ENCODE peak calls at places on chromosomes 11 and 22, in eight cellular contexts. R is mucosa of descending colon; E is heart left ventricle; U is aorta; P is GM23338; Z is tibial nerve; N is CD4-positive, CD25-positive, alpha-beta regulatory T cell; S is transverse colon. C is an unnamed sample. For H3K4me1 and H3K36me3, the result is how much of the 10 kb centered on the place peaks cover.

GRCh38 chr11:44877908-44878459 is 72.7 kb downstream of the TP53I11 start:
- DNase-seq in U (no peak), N (no peak), S (no peak), P (peak), Z (no peak), E (no peak), R (no peak), C (no peak)

GRCh38 chr11:131924446-131925240 is 554.2 kb downstream of the NTM start:
- DNase-seq in R (no peak), N (no peak), P (no peak), E (no peak), U (no peak), S (no peak), Z (no peak), C (no peak)

GRCh38 chr11:10657308-10658271 is 36.0 kb downstream of the IRAG1 start:
- DNase-seq in R (no peak), U (no peak), N (peak), E (peak), S (no peak), P (peak), Z (no peak), C (no peak)

GRCh38 chr22:19942886-19943664 is 1.5 kb upstream of the TXNRD2 start:
- DNase-seq in S (no peak), R (peak), P (no peak), Z (peak), N (no peak), U (no peak), E (peak), C (peak)

GRCh38 chr22:26887456-26887855 is 230.1 kb downstream of the MIAT start:
- DNase-seq in N (no peak), U (no peak), S (no peak), E (no peak), R (no peak), P (peak), Z (no peak), C (no peak)

GRCh38 chr11:68454767-68455166 is 5.8 kb upstream of the PPP6R3 start:
- DNase-seq in S (no peak), E (no peak), P (peak), N (no peak), Z (no peak), U (peak), R (no peak), C (peak)

GRCh38 chr11:114832532-114833125 is 154.3 kb downstream of the NXPE2 start:
- DNase-seq in N (no peak), S (no peak), E (no peak), R (no peak), Z (no peak), U (no peak), P (peak), C (no peak)

GRCh38 chr11:13440100-13440855 is 22.7 kb downstream of the BTBD10 start:
- DNase-seq in N (peak), E (peak), U (no peak), Z (no peak), R (no peak), P (peak), S (peak), C (no peak)

GRCh38 chr22:29509815-29510214 is 29.8 kb downstream of the NEFH start:
- DNase-seq in P (no peak), R (no peak), S (no peak), Z (no peak), E (no peak), U (no peak), N (peak), C (no peak)

GRCh38 chr11:11660351-11660750 is 38.5 kb upstream of the GALNT18 start:
- DNase-seq in U (no peak), S (no peak), R (no peak), E (no peak), N (no peak), Z (no peak), P (no peak), C (no peak)

GRCh38 chr11:28728666-28729065 is 620.5 kb downstream of the METTL15 start:
- DNase-seq in P (no peak), R (no peak), S (no peak), E (no peak), N (no peak), U (no peak), Z (no peak), C (no peak)

GRCh38 chr11:3225826-3226750 is 6.1 kb downstream of the MRGPRE start:
- DNase-seq in E (no peak), Z (peak), N (no peak), U (peak), S (no peak), P (no peak), R (no peak), C (no peak)

GRCh38 chr11:3224730-3225098 is 6.1 kb upstream of the MRGPRG start:
- DNase-seq in U (no peak), R (no peak), N (no peak), E (no peak), Z (no peak), S (no peak), P (no peak), C (no peak)

GRCh38 chr11:3223932-3224729 is 5.5 kb upstream of the MRGPRG start:
- DNase-seq in R (no peak), U (peak), E (no peak), S (no peak), N (no peak), Z (no peak), P (peak), C (no peak)

GRCh38 chr11:3226846-3227567 is 5.2 kb downstream of the MRGPRE start:
- DNase-seq in Z (no peak), S (no peak), E (no peak), U (no peak), R (no peak), N (no peak), P (no peak), C (no peak)

GRCh38 chr11:3225159-3225758 is 6.6 kb upstream of the MRGPRG start:
- DNase-seq in E (no peak), Z (no peak), S (no peak), N (no peak), R (no peak), U (peak), P (no peak), C (no peak)
- H3K4me1 ChIP-seq in E (under half), Z (under half), S (under half), N (under half), R (under half), U (under half), P (under half), C (under half)

DNA sequence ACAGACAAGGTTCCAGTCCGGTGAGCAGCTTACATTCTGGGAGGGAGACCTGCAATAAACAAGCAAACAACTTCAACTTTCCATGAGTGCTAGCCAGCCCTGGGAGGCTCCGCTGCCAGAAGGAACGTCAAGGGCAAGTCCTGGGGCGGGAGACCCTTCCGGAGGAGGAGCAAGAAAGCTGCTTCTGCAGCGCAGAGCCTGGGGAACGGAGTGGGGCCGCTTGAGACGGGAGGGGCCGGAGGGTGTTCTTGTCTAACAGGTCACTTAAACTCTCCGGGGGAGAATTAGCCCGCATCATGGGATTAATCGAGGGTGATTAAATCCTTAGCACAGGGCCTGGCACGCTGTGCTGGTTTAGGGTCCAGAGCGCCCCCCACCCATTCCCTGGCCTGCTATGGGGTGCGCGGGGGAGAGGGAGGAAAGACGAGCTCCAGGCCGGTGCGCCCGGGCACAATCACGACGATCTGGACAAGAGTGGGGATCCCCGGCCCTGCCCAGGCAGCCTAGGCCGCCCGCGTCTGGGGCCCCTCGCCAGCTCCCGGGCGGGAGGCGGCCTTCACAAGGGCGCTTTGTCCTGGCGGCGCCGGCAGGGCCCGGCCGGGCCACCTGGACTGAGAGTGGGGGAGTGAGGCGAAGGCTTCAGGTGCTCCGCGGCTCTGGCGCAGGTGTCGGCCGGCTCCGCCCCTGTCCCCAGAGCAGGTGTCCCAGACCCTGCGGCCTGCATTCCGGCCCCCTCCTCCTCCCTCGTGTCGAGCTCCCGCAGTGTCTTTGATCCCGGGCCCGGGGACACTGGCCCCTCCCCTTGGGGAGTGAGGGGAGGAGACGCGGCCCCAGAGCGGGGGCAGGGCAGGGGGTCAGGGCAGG is 663 bp upstream of the LARGE2 start:
- DNase-seq in R (peak), N (no peak), P (peak), Z (no peak), S (peak), E (no peak), U (peak), C (peak)
- H3K4me3 ChIP-seq in R (no peak), N (no peak), P (peak), Z (peak), S (peak), E (no peak), U (no peak), C (peak)

DNA sequence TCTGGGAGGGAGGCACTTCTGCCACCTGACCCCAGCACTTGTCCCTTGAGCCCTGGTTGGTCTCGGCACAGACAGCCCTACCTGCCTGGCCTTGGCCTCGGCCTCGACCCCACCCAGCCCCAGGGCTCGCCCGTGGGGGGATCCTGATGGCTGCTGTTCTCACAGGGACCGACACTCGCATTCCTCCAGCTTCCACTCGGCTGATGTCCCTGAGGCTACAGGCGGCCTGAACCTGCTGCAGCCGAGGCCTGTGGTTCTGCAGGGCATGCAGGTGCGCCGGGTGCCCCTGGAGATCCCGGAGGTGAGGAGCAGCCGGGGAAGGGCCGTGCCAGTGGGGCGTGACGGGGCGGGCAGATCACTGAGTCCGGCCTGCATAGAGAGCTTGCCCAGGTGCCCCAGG is 5.1 kb downstream of the PCNX3 start:
- DNase-seq in S (no peak), N (no peak), P (no peak), Z (no peak), R (no peak), U (no peak), E (no peak), C (no peak)
- H3K36me3 ChIP-seq in S (under half), N (half or more), P (under half), Z (under half), R (under half), U (under half), E (under half), C (half or more)

GRCh38 chr11:47399860-47400812 is 8.3 kb upstream of the SLC39A13 start:
- DNase-seq in R (peak), E (no peak), N (peak), P (peak), S (peak), Z (no peak), U (no peak), C (no peak)
- H3K4me1 ChIP-seq in R (under half), E (under half), N (under half), P (under half), S (under half), Z (under half), U (under half), C (under half)

GRCh38 chr22:36587289-36588154 is 58.6 kb upstream of the EIF3D start:
- DNase-seq in Z (no peak), E (no peak), S (no peak), P (no peak), R (no peak), N (no peak), U (peak), C (no peak)
- H3K4me3 ChIP-seq in Z (no peak), E (no peak), S (no peak), P (no peak), R (no peak), N (no peak), U (no peak), C (no peak)

GRCh38 chr11:126744699-126745098 is 255.9 kb downstream of the KIRREL3 start:
- DNase-seq in Z (no peak), S (no peak), E (no peak), U (no peak), R (no peak), P (no peak), N (no peak), C (no peak)

GRCh38 chr11:126739499-126740145 is 260.9 kb downstream of the KIRREL3 start:
- DNase-seq in Z (no peak), N (no peak), S (no peak), U (no peak), R (no peak), E (no peak), P (no peak), C (no peak)

GRCh38 chr11:126742582-126742981 is 258.0 kb downstream of the KIRREL3 start:
- DNase-seq in E (no peak), N (no peak), S (no peak), Z (no peak), U (no peak), P (no peak), R (no peak), C (no peak)

GRCh38 chr11:126738632-126739031 is 261.9 kb downstream of the KIRREL3 start:
- DNase-seq in U (no peak), S (no peak), Z (no peak), N (no peak), P (no peak), E (no peak), R (no peak), C (no peak)

GRCh38 chr11:126740857-126741256 is 259.7 kb downstream of the KIRREL3 start:
- DNase-seq in S (no peak), U (no peak), R (no peak), Z (no peak), P (peak), N (no peak), E (no peak), C (no peak)
- H3K36me3 ChIP-seq in S (under half), U (under half), R (under half), Z (under half), P (under half), N (under half), E (under half), C (under half)

DNA sequence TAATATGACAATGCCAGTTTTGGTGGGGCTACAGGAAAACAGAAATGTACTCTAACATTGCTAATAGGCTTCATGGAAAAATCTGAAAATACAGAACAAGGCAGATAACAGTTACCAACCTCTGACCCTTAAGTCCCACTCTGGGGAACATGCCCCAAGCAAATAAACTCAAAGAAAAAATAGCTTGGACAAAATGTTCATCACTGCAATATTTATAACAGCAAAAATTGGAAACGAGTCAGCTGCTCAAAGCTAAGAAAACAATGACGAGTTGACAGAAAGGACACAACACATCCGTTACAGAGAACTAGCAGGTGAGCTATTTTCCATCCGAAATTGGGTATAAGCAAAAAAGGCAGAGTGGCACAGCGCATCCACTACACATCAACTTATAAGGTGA is 70.5 kb downstream of the PACSIN2 start:
- DNase-seq in P (no peak), R (no peak), Z (no peak), N (no peak), U (no peak), S (no peak), E (no peak), C (no peak)
- H3K4me1 ChIP-seq in P (under half), R (under half), Z (half or more), N (under half), U (under half), S (half or more), E (half or more), C (half or more)

GRCh38 chr11:63548178-63548577 is 11.6 kb downstream of the PLAAT4 start:
- DNase-seq in P (no peak), Z (no peak), E (no peak), N (no peak), S (no peak), U (no peak), R (no peak), C (no peak)
- H3K4me3 ChIP-seq in P (no peak), Z (no peak), E (no peak), N (no peak), S (no peak), U (no peak), R (no peak), C (no peak)

GRCh38 chr11:118900535-118901384 is 17.1 kb downstream of the CXCR5 start:
- DNase-seq in E (no peak), S (no peak), Z (no peak), N (no peak), R (no peak), P (no peak), U (peak), C (no peak)

GRCh38 chr11:118898400-118899295 is 15.0 kb downstream of the CXCR5 start:
- DNase-seq in E (no peak), U (peak), R (peak), S (peak), P (no peak), Z (no peak), N (no peak), C (no peak)

GRCh38 chr11:118901494-118902335 is 18.0 kb downstream of the CXCR5 start:
- DNase-seq in N (no peak), U (peak), P (no peak), E (no peak), S (no peak), Z (no peak), R (peak), C (no peak)

GRCh38 chr11:118899296-118899688 is 15.6 kb downstream of the CXCR5 start:
- DNase-seq in S (no peak), N (no peak), P (no peak), R (peak), E (no peak), U (peak), Z (no peak), C (no peak)

DNA sequence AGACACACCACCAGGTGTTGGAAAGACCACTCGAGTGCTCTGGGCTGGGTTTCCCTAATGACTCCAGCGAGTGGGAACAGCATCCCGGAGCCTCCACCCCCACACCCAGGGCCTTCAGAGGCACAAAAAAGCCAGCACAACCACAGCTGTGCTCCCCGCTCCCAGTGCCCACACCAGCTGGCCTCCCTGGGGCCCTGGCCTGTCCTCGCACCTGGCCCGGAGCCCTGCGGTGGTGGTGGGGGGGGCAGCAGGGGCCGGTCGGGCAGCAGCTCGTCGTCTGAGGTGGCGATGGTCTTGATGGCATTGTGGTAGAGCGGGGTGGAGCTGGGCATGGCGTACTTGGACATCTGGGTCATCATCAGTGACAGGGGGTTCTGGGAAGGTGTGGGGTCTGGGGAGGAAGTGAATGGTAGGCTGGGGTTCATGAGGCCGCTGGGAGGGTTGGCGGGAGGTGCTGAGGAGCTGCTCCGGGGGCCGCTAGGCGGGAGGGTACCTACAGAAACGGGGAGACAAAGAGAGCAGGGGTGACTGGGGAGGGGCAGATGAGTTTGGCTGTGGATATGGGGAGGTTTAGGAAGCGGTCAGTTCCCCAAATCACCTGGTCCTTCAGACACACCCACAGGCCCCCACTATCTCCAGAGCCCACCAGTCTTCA is 16.1 kb downstream of the CXCR5 start:
- DNase-seq in U (peak), Z (no peak), R (no peak), N (no peak), S (no peak), P (no peak), E (no peak), C (no peak)
- H3K36me3 ChIP-seq in U (under half), Z (under half), R (under half), N (half or more), S (under half), P (under half), E (under half), C (half or more)

C was measured in lower lobe of right lung.